ENCODE peak calls at places on chromosomes 13 and 19, in six cellular contexts. P, W, B, T, E and I are unnamed samples. For H3K36me3 and H3K4me1, the result is how much of the 10 kb centered on the place peaks cover.

GRCh38 chr19:40411125-40411842 is 1.9 kb downstream of the PRX start:
- DNase-seq in P (no peak), T (no peak), W (no peak), B (no peak), E (no peak), I (no peak)

GRCh38 chr13:41580345-41580744 is 123.0 kb downstream of the RGCC start:
- DNase-seq in E (no peak), T (no peak), B (no peak), P (no peak), W (no peak), I (no peak)

GRCh38 chr19:42989851-42990250 is 36.4 kb downstream of the PSG11 start:
- DNase-seq in P (no peak), E (no peak), T (no peak), B (no peak), W (no peak), I (no peak)

GRCh38 chr13:44078806-44079378 is 199.2 kb downstream of the LACC1 start:
- DNase-seq in E (no peak), B (no peak), P (no peak), W (no peak), T (peak), I (no peak)

GRCh38 chr13:23889598-23890224 is 511 bp upstream of the MIPEP start:
- DNase-seq in E (no peak), T (peak), P (peak), W (no peak), B (no peak), I (no peak)

GRCh38 chr13:73193541-73193940 is 134.7 kb downstream of the KLF5 start:
- DNase-seq in T (no peak), P (no peak), W (no peak), B (no peak), E (no peak), I (no peak)

GRCh38 chr19:16180611-16181010 is 4.6 kb upstream of the FAM32A start:
- DNase-seq in W (no peak), P (peak), T (peak), E (peak), B (no peak), I (no peak)

GRCh38 chr19:7348587-7349230 is at the start of gene ARHGEF18:
- DNase-seq in E (no peak), W (no peak), T (no peak), P (no peak), B (no peak), I (no peak)

GRCh38 chr19:19835560-19836038 is 14.0 kb upstream of the ZNF506 start:
- DNase-seq in P (no peak), T (no peak), E (no peak), B (no peak), W (no peak), I (no peak)

GRCh38 chr13:110560606-110561334 is 752 bp downstream of the RAB20 start:
- DNase-seq in W (no peak), T (peak), P (peak), B (no peak), E (peak), I (no peak)

GRCh38 chr13:85148009-85148408 is 651.2 kb downstream of the SLITRK6 start:
- DNase-seq in E (peak), T (peak), B (peak), P (no peak), W (no peak), I (no peak)

GRCh38 chr13:44331912-44332840 is 41.4 kb upstream of the SERP2 start:
- DNase-seq in W (peak), P (peak), E (peak), T (peak), B (peak), I (no peak)

GRCh38 chr13:99847318-99847750 is 124.2 kb downstream of the ZIC5 start:
- DNase-seq in E (no peak), P (no peak), W (no peak), B (no peak), T (no peak), I (no peak)

GRCh38 chr13:32134241-32134801 is 102.7 kb downstream of the FRY start:
- DNase-seq in B (no peak), E (no peak), T (no peak), W (no peak), P (peak), I (no peak)

GRCh38 chr19:10194500-10195198 is at the start of gene DNMT1:
- DNase-seq in W (peak), B (peak), T (peak), E (peak), P (peak), I (peak)

GRCh38 chr13:33264620-33264978 is 21.0 kb downstream of the STARD13 start:
- DNase-seq in E (no peak), T (no peak), W (no peak), B (no peak), P (no peak), I (no peak)

GRCh38 chr13:52405767-52406494 is at the start of gene THSD1:
- DNase-seq in T (peak), W (no peak), E (peak), P (peak), B (peak), I (no peak)

GRCh38 chr19:29449371-29449770 is 76.4 kb upstream of the VSTM2B start:
- DNase-seq in T (no peak), E (no peak), P (no peak), B (no peak), W (no peak), I (no peak)

GRCh38 chr19:48466571-48467325 is 2.4 kb upstream of the CYTH2 start:
- DNase-seq in T (no peak), P (peak), E (no peak), B (no peak), W (no peak), I (no peak)

GRCh38 chr13:51674276-51674675 is 90.0 kb downstream of the WDFY2 start:
- DNase-seq in W (no peak), B (no peak), E (peak), T (peak), P (peak), I (no peak)

GRCh38 chr13:22563272-22563671 is 617.5 kb upstream of the SGCG start:
- DNase-seq in E (no peak), B (no peak), W (no peak), P (no peak), T (no peak), I (no peak)

GRCh38 chr13:30165791-30166190 is 141.6 kb downstream of the KATNAL1 start:
- DNase-seq in B (no peak), W (no peak), P (no peak), E (no peak), T (peak), I (no peak)

GRCh38 chr13:36157475-36157874 is 26.3 kb upstream of the DCLK1 start:
- DNase-seq in W (no peak), E (no peak), B (no peak), T (no peak), P (no peak), I (no peak)

GRCh38 chr19:30671622-30672051 is 299.5 kb downstream of the ZNF536 start:
- DNase-seq in E (no peak), P (no peak), W (no peak), B (no peak), T (no peak), I (no peak)

GRCh38 chr13:76854894-76855293 is 31.3 kb downstream of the KCTD12 start:
- DNase-seq in E (no peak), B (no peak), T (no peak), W (no peak), P (peak), I (no peak)

GRCh38 chr13:28558126-28558525 is 63.2 kb upstream of the FLT1 start:
- DNase-seq in W (no peak), P (no peak), B (no peak), T (no peak), E (no peak), I (no peak)

GRCh38 chr19:4649392-4650094 is 10.2 kb downstream of the TNFAIP8L1 start:
- DNase-seq in B (no peak), E (no peak), P (no peak), W (no peak), T (no peak), I (no peak)

GRCh38 chr19:34962281-34962944 is 1.6 kb downstream of the ZNF792 start:
- DNase-seq in E (no peak), B (peak), T (no peak), P (peak), W (no peak), I (no peak)

GRCh38 chr19:28563964-28564914 is 648.7 kb downstream of the UQCRFS1 start:
- DNase-seq in E (no peak), W (no peak), B (no peak), P (no peak), T (no peak), I (no peak)

GRCh38 chr19:13102666-13103584 is at the start of gene LYL1:
- DNase-seq in T (peak), B (peak), E (peak), W (no peak), P (no peak), I (no peak)

GRCh38 chr13:21528616-21529015 is 69.5 kb upstream of the ZDHHC20 start:
- DNase-seq in W (no peak), E (no peak), P (peak), T (no peak), B (no peak), I (no peak)

GRCh38 chr13:23654111-23655110 is 84.2 kb downstream of the TNFRSF19 start:
- DNase-seq in W (no peak), B (no peak), E (no peak), T (no peak), P (no peak), I (no peak)

GRCh38 chr19:35555301-35556005 is 8.0 kb downstream of the ATP4A start:
- DNase-seq in B (peak), W (no peak), E (no peak), P (peak), T (peak), I (no peak)

GRCh38 chr19:32537626-32538025 is 43.4 kb upstream of the PDCD5 start:
- DNase-seq in B (no peak), E (no peak), T (peak), P (no peak), W (no peak), I (no peak)

GRCh38 chr19:5824791-5825577 is 14.5 kb downstream of the FUT6 start:
- DNase-seq in E (no peak), W (no peak), B (no peak), P (no peak), T (no peak), I (no peak)

GRCh38 chr13:43608400-43609137 is 178.2 kb downstream of the ENOX1 start:
- DNase-seq in T (no peak), B (no peak), E (no peak), P (no peak), W (no peak), I (no peak)

GRCh38 chr19:42345191-42345812 is 19.9 kb downstream of the MEGF8 start:
- DNase-seq in T (no peak), B (no peak), E (peak), W (no peak), P (no peak), I (no peak)

GRCh38 chr19:2856457-2857055 is 10.6 kb upstream of the ZNF556 start:
- DNase-seq in P (no peak), W (no peak), T (no peak), B (no peak), E (no peak), I (no peak)

GRCh38 chr19:2853015-2853606 is 11.8 kb downstream of the ZNF555 start:
- DNase-seq in P (no peak), B (no peak), W (no peak), T (no peak), E (no peak), I (no peak)

GRCh38 chr19:2852598-2852997 is 11.3 kb downstream of the ZNF555 start:
- DNase-seq in E (no peak), T (no peak), W (no peak), B (no peak), P (no peak), I (no peak)

GRCh38 chr19:2858864-2859263 is 8.3 kb upstream of the ZNF556 start:
- DNase-seq in B (no peak), T (no peak), P (no peak), W (no peak), E (no peak), I (no peak)

GRCh38 chr19:2854849-2855248 is 12.3 kb upstream of the ZNF556 start:
- DNase-seq in E (no peak), P (no peak), B (no peak), T (no peak), W (no peak), I (no peak)
- H3K36me3 ChIP-seq in E (under half), P (half or more), B (under half), T (under half), W (under half), I (half or more)

GRCh38 chr19:44582581-44583265 is 30.6 kb upstream of the IGSF23 start:
- DNase-seq in P (peak), W (no peak), T (peak), B (peak), E (no peak), I (no peak)
- TF ChIP-seq CTCF in P (peak), W (peak), T (peak), B (peak), E (peak), I (peak)

DNA sequence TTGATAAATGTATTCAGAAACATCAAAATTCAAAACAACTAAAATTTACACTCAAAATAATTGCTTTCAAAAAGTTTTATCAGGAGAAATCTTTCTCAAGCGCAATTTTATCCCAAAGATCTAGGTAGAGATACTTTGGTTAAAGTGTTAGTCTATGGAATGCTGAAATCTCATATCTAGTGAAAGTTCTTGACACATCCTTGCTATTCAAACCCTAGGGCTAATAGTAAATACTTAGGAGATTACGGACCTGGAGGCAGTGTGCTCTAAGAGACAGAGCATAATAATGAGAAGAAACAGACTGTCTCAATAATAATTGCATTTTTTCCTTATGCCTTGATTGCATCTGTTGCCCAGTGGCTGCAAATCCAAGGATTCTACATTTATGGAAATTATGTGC is 330.8 kb downstream of the DACH1 start:
- DNase-seq in T (no peak), W (no peak), P (no peak), B (no peak), E (no peak), I (no peak)
- H3K4me1 ChIP-seq in T (under half), W (under half), P (under half), B (under half), E (under half), I (under half)

GRCh38 chr13:79003989-79004550 is 345.1 kb upstream of the OBI1 start:
- DNase-seq in B (no peak), T (no peak), P (no peak), W (no peak), E (no peak), I (no peak)
- H3K36me3 ChIP-seq in B (under half), T (under half), P (under half), W (under half), E (under half), I (under half)

DNA sequence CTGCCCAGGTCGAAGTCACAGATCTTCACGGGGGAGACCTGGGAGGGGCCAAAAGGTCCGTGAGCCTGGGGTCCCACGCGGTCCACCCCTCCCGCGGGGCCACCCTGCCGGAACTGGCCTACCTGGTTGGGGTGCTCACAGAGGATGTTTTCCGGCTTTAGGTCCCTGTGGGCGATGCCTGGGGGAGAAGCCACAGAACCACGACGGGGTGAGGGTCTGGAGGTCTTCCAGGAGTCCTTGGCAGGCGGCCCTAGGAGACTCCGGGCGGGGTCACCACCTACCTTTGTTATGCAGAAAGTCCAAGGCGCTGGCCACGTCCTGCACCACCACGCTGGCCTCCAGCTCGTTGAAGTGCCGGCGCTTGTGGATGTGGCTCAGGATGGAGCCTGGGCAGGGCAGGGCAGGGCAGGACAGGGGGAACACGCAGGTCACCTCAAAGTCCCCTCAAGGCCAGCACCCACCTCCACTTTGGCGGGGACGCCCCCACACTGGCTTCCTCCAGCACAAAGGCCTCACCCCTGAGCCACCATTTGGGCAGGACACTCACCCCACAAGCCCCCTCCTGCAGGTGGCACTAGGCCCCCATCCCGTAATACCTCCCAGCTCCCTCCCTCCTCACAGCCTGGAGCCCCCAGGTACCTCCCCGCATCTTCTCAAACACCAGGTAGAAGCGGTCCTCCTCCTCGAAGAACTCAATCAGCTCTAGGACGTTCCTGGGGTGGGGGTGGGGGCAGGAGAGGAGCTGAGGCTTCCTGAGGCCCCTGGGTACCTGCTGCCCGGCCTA is 8.4 kb downstream of the MKNK2 start:
- DNase-seq in E (peak), B (no peak), T (peak), W (no peak), P (no peak), I (no peak)
- TF ChIP-seq CTCF in E (no peak), B (no peak), T (no peak), W (no peak), P (no peak), I (no peak)

GRCh38 chr19:55643733-55644116 is 276 bp downstream of the ZNF581 start:
- DNase-seq in P (no peak), E (no peak), T (no peak), B (no peak), W (no peak), I (no peak)
- H3K4me1 ChIP-seq in P (under half), E (under half), T (under half), B (under half), W (half or more), I (half or more)

DNA sequence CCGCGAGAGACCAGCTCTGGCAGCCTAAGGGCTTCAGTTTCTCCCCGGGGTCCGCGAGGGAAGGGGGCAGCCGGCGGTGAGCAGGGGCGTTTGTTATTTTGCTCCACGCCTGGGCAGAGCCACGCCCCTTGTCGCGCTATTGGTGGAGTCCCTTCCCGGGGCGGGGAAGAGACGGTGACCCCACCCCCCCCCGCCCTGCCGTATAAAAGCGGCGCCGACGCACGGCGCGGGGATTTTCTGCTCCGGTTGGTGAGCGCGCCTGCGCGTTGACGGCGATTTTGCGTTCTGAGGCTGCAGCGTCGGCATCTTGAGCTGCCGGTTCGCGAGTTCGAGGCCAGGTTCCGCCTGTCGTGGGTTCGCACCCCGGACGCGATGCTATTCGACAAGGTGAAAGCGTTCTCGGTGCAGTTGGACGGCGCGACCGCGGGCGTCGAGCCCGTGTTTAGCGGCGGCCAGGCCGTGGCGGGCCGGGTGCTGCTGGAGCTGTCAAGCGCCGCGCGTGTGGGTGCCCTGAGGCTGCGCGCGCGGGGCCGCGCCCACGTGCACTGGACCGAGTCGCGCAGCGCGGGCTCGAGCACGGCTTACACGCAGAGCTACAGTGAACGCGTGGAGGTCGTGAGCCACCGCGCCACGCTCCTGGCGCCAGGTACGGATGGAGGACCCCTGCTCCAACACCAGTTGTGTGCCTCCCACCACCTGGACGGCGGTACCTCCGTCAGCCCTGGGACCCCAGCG is at the start of gene ARRDC2:
- DNase-seq in P (peak), W (peak), E (peak), T (peak), B (peak), I (peak)
- H3K36me3 ChIP-seq in P (under half), W (under half), E (under half), T (under half), B (under half), I (under half)

DNA sequence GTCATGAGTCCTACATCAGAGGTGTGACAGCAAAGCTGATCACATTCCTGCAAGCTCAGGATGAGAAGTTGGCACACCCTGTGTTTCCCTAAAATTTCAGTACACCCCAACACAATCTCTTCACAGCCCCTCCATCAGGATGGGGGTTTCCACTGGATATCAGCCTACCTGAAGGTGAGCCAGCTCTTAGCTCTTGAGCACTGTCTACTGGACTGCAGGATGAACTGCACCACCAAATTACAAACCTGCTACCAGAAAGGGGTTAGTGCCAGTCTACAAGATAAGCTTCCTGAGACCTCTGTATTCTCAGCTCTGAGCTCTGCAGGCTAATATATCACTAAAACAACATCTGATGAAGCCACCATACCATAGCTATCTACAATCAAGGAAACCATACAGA is 1616.2 kb upstream of the SPRY2 start:
- DNase-seq in B (no peak), T (peak), P (no peak), E (no peak), W (no peak), I (no peak)
- TF ChIP-seq CTCF in B (peak), T (peak), P (peak), E (no peak), W (no peak), I (no peak)

DNA sequence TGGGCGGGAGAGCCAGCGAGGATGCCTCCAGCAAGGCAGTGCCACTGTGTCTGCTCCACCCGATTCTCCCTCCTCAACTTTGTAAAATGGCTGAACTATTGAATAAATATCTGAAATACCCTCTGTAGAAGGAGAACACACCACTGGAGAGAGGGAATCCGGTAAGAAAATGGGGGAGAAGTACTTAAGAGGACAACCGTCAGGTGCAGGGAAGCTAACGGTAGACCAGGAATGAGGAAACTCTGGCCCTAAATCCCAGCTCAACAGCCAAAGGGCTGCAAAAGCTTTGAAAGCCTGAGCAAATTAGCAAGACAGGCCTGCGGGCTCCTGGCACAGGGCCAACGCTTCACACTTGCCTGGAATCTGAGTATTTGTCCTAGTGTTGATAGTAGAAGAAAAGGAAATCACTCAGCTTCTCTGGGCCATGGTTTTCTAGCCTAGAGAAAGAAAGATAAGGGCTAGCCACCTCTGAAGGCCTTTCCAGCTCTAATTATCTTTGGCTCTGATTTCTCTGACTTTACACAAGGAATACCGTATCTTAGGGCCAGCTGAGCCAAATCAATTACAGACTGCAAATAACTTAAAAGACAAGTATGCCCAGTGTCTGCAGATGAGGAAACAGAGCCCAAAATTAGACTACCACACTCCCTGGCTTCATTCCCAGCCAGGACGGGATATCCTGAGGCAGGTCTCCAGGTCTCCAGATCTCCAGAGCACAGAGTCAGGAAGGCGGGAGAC is 69.7 kb downstream of the STK24 start:
- DNase-seq in T (peak), P (peak), B (peak), E (peak), W (no peak), I (no peak)
- H3K4me1 ChIP-seq in T (under half), P (under half), B (under half), E (under half), W (under half), I (under half)